ENCODE peak calls at places on chromosomes 2 and 18, in six cellular contexts. One of them, this sample, is unnamed.
A peak's percentile ranks its signal among the peaks of the same experiment; 100 is the strongest.

GRCh38 chr2:212489719-212490346 is 48.8 kb downstream of the ERBB4 start:
- DNase-seq in HCEC 1CT: no peak
- DNase-seq in naive thymus-derived CD8-positive, alpha-beta T cell: no peak
- DNase-seq in effector memory CD8-positive, alpha-beta T cell: no peak
- DNase-seq in RWPE1: no peak
- DNase-seq in fibroblast of mammary gland: no peak
- DNase-seq in this sample: no peak

GRCh38 chr2:191656389-191656788 is 21.5 kb upstream of the NABP1 start:
- DNase-seq in effector memory CD8-positive, alpha-beta T cell: no peak
- DNase-seq in HCEC 1CT: peak; percentile 84
- DNase-seq in RWPE1: peak; percentile 38
- DNase-seq in fibroblast of mammary gland: peak; percentile 94
- DNase-seq in naive thymus-derived CD8-positive, alpha-beta T cell: no peak
- DNase-seq in this sample: no peak

GRCh38 chr2:216765810-216766259 is 70.5 kb upstream of the IGFBP5 start:
- DNase-seq in naive thymus-derived CD8-positive, alpha-beta T cell: no peak
- DNase-seq in HCEC 1CT: no peak
- DNase-seq in fibroblast of mammary gland: no peak
- DNase-seq in effector memory CD8-positive, alpha-beta T cell: no peak
- DNase-seq in RWPE1: no peak
- DNase-seq in this sample: no peak

GRCh38 chr18:3794537-3795348 is 344.8 kb downstream of the TGIF1 start:
- DNase-seq in HCEC 1CT: peak; percentile 76
- DNase-seq in fibroblast of mammary gland: peak; percentile 99
- DNase-seq in effector memory CD8-positive, alpha-beta T cell: no peak
- DNase-seq in RWPE1: peak; percentile 79
- DNase-seq in naive thymus-derived CD8-positive, alpha-beta T cell: no peak
- DNase-seq in this sample: no peak

GRCh38 chr18:23133860-23134779 is 1.2 kb upstream of the CABLES1 start:
- DNase-seq in HCEC 1CT: no peak
- DNase-seq in fibroblast of mammary gland: no peak
- DNase-seq in RWPE1: peak; percentile 27
- DNase-seq in effector memory CD8-positive, alpha-beta T cell: no peak
- DNase-seq in naive thymus-derived CD8-positive, alpha-beta T cell: no peak
- DNase-seq in this sample: peak; percentile 42

GRCh38 chr2:236768393-236769140 is 198.9 kb downstream of the ACKR3 start:
- DNase-seq in naive thymus-derived CD8-positive, alpha-beta T cell: no peak
- DNase-seq in fibroblast of mammary gland: peak; percentile 86
- DNase-seq in effector memory CD8-positive, alpha-beta T cell: no peak
- DNase-seq in HCEC 1CT: peak; percentile 30
- DNase-seq in RWPE1: no peak
- DNase-seq in this sample: no peak

GRCh38 chr2:238305092-238305862 is 15.0 kb upstream of the TRAF3IP1 start:
- DNase-seq in fibroblast of mammary gland: no peak
- DNase-seq in effector memory CD8-positive, alpha-beta T cell: no peak
- DNase-seq in HCEC 1CT: no peak
- DNase-seq in RWPE1: no peak
- DNase-seq in naive thymus-derived CD8-positive, alpha-beta T cell: no peak
- DNase-seq in this sample: no peak

GRCh38 chr2:9494096-9494495 is 19.7 kb downstream of the IAH1 start:
- DNase-seq in HCEC 1CT: no peak
- DNase-seq in RWPE1: no peak
- DNase-seq in naive thymus-derived CD8-positive, alpha-beta T cell: no peak
- DNase-seq in fibroblast of mammary gland: no peak
- DNase-seq in effector memory CD8-positive, alpha-beta T cell: no peak
- DNase-seq in this sample: no peak

GRCh38 chr2:54504866-54505265 is 48.7 kb downstream of the SPTBN1 start:
- DNase-seq in RWPE1: no peak
- DNase-seq in effector memory CD8-positive, alpha-beta T cell: no peak
- DNase-seq in fibroblast of mammary gland: no peak
- DNase-seq in HCEC 1CT: peak; percentile 18
- DNase-seq in naive thymus-derived CD8-positive, alpha-beta T cell: no peak
- DNase-seq in this sample: no peak

GRCh38 chr2:219269362-219270054 is 9.7 kb upstream of the DNAJB2 start:
- DNase-seq in RWPE1: no peak
- DNase-seq in fibroblast of mammary gland: no peak
- DNase-seq in HCEC 1CT: no peak
- DNase-seq in effector memory CD8-positive, alpha-beta T cell: no peak
- DNase-seq in naive thymus-derived CD8-positive, alpha-beta T cell: no peak
- DNase-seq in this sample: no peak

GRCh38 chr2:151302286-151302878 is 12.9 kb upstream of the NMI start:
- DNase-seq in fibroblast of mammary gland: no peak
- DNase-seq in naive thymus-derived CD8-positive, alpha-beta T cell: no peak
- DNase-seq in effector memory CD8-positive, alpha-beta T cell: no peak
- DNase-seq in RWPE1: no peak
- DNase-seq in HCEC 1CT: no peak
- DNase-seq in this sample: no peak

GRCh38 chr18:34153711-34154110 is 71.0 kb downstream of the NOL4 start:
- DNase-seq in effector memory CD8-positive, alpha-beta T cell: no peak
- DNase-seq in fibroblast of mammary gland: peak; percentile 32
- DNase-seq in naive thymus-derived CD8-positive, alpha-beta T cell: no peak
- DNase-seq in RWPE1: no peak
- DNase-seq in HCEC 1CT: peak; percentile 31
- DNase-seq in this sample: peak; percentile 14

GRCh38 chr2:9174771-9175441 is 31.7 kb upstream of the ASAP2 start:
- DNase-seq in fibroblast of mammary gland: peak; percentile 83
- DNase-seq in RWPE1: peak; percentile 50
- DNase-seq in naive thymus-derived CD8-positive, alpha-beta T cell: no peak
- DNase-seq in HCEC 1CT: peak; percentile 89
- DNase-seq in effector memory CD8-positive, alpha-beta T cell: no peak
- DNase-seq in this sample: no peak

This sample was measured in KBM-7.